ENCODE peak calls at places on chromosomes 4 and X, in seven cellular contexts. P, Y, Z, T, F, A and D are unnamed samples.

GRCh38 chrX:122770581-122770980 is 413.5 kb upstream of the GRIA3 start:
- DNase-seq in T (no peak), Y (no peak), F (no peak), A (no peak), Z (no peak), P (no peak), D (no peak)

GRCh38 chr4:38390962-38391361 is 273.0 kb upstream of the KLF3 start:
- DNase-seq in F (no peak), T (no peak), Y (no peak), P (no peak), A (no peak), Z (no peak), D (no peak)

GRCh38 chr4:83107636-83108035 is 6.9 kb downstream of the PLAC8 start:
- DNase-seq in Y (no peak), T (no peak), F (no peak), A (no peak), P (no peak), Z (no peak), D (no peak)

GRCh38 chr4:73460913-73461522 is 20.5 kb upstream of the AFM start:
- DNase-seq in Y (no peak), F (no peak), Z (no peak), P (no peak), A (no peak), T (no peak), D (no peak)

GRCh38 chrX:148580016-148580415 is 79.6 kb downstream of the AFF2 start:
- DNase-seq in P (no peak), Z (no peak), Y (no peak), F (no peak), T (no peak), A (no peak), D (no peak)

GRCh38 chr4:5098176-5098575 is 46.9 kb downstream of the STK32B start:
- DNase-seq in Z (no peak), T (peak), P (no peak), A (no peak), F (no peak), Y (no peak), D (no peak)

GRCh38 chrX:16130707-16131106 is 7.3 kb downstream of the GRPR start:
- DNase-seq in Z (no peak), F (no peak), A (no peak), T (no peak), P (no peak), Y (no peak), D (no peak)

GRCh38 chrX:150863191-150863590 is 35.3 kb downstream of the CD99L2 start:
- DNase-seq in T (no peak), A (no peak), Z (no peak), P (no peak), Y (no peak), F (no peak), D (no peak)

GRCh38 chrX:153878969-153879653 is 6.9 kb downstream of the L1CAM start:
- DNase-seq in Y (no peak), P (no peak), Z (no peak), F (no peak), A (no peak), T (no peak), D (peak)

GRCh38 chr4:4735870-4736269 is 123.6 kb upstream of the MSX1 start:
- DNase-seq in P (no peak), F (no peak), Z (no peak), Y (peak), A (peak), T (peak), D (no peak)

GRCh38 chr4:153931804-153932203 is 142.9 kb upstream of the SFRP2 start:
- DNase-seq in Z (no peak), T (no peak), Y (no peak), A (no peak), P (no peak), F (no peak), D (no peak)

GRCh38 chrX:17922303-17922702 is 61.2 kb upstream of the RAI2 start:
- DNase-seq in F (no peak), A (no peak), T (no peak), P (peak), Y (no peak), Z (no peak), D (no peak)

GRCh38 chr4:2792711-2793577 is at the start of gene SH3BP2:
- DNase-seq in A (peak), T (peak), Y (peak), Z (no peak), F (peak), P (peak), D (peak)

GRCh38 chr4:185591679-185592141 is 56.4 kb upstream of the PDLIM3 start:
- DNase-seq in T (peak), F (no peak), Z (no peak), A (no peak), P (no peak), Y (peak), D (no peak)

GRCh38 chr4:168511780-168512467 is 15.1 kb downstream of the PALLD start:
- DNase-seq in F (no peak), Y (no peak), Z (no peak), P (no peak), A (no peak), T (no peak), D (no peak)

GRCh38 chrX:13428055-13428786 is 108.4 kb upstream of the ATXN3L start:
- DNase-seq in Z (no peak), Y (peak), P (no peak), T (peak), A (no peak), F (no peak), D (no peak)

GRCh38 chrX:16666541-16666940 is 16.6 kb downstream of the S100G start:
- DNase-seq in Z (no peak), T (peak), F (no peak), P (no peak), Y (no peak), A (no peak), D (no peak)

GRCh38 chrX:131821945-131822622 is 201.0 kb upstream of the STK26 start:
- DNase-seq in P (no peak), F (no peak), Z (no peak), A (peak), T (peak), Y (no peak), D (no peak)

GRCh38 chr4:128031756-128032384 is 29.2 kb upstream of the LARP1B start:
- DNase-seq in A (no peak), Y (no peak), Z (no peak), P (no peak), F (no peak), T (peak), D (no peak)

GRCh38 chrX:154840856-154841255 is 6.4 kb upstream of the SMIM9 start:
- DNase-seq in T (peak), F (no peak), Z (no peak), P (peak), A (no peak), Y (peak), D (no peak)

GRCh38 chr4:52051615-52052474 is 741 bp downstream of the SPATA18 start:
- DNase-seq in A (peak), T (peak), Z (peak), Y (peak), P (peak), F (peak), D (peak)

GRCh38 chr4:78417603-78418002 is 134.0 kb upstream of the ANXA3 start:
- DNase-seq in F (no peak), T (no peak), Y (no peak), Z (no peak), A (no peak), P (no peak), D (no peak)

GRCh38 chr4:18020671-18021469 is 685 bp downstream of the LCORL start:
- DNase-seq in T (peak), F (peak), P (peak), A (peak), Y (peak), Z (peak), D (peak)

GRCh38 chr4:18020145-18020670 is 1.3 kb downstream of the LCORL start:
- DNase-seq in Y (peak), F (no peak), A (no peak), P (peak), T (peak), Z (no peak), D (peak)

GRCh38 chr4:18021470-18021719 is 160 bp downstream of the LCORL start:
- DNase-seq in F (no peak), Y (no peak), T (peak), Z (no peak), P (no peak), A (no peak), D (no peak)

GRCh38 chr4:18022572-18023039 is 1.1 kb upstream of the LCORL start:
- DNase-seq in T (peak), A (no peak), P (no peak), Y (peak), F (no peak), Z (no peak), D (no peak)

GRCh38 chr4:18021720-18022571 is at the start of gene LCORL:
- DNase-seq in P (peak), Z (peak), Y (peak), F (peak), A (peak), T (peak), D (peak)
- TF ChIP-seq CTCF in P (no peak), Z (peak), Y (no peak), F (peak), A (peak), T (no peak), D (no peak)

DNA sequence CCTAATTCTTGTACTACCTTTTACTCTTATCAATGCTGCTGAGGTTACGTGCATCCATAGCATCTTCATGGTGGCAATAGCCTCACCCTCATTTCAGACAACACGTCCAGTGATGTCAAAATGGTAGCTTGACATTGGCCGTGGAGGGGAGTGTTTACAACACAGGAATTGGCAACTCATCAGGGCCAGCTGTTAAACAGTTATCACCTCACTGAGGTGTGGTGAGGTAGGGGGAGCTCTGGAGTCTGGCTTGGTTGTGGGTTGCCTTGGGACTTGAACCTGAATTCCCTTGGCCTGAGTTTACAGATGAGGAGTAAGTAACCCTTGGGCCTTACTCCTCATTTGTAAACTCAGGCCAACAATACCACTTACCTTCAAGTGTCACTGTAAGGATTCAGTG is 10.4 kb downstream of the SASH3 start:
- DNase-seq in P (no peak), F (no peak), Z (no peak), T (no peak), A (no peak), Y (no peak), D (no peak)
- TF ChIP-seq CTCF in P (no peak), F (no peak), Z (no peak), T (no peak), A (no peak), Y (no peak), D (no peak)

GRCh38 chrX:81168391-81168790 is 33.3 kb downstream of the HMGN5 start:
- DNase-seq in Y (no peak), P (no peak), Z (no peak), T (no peak), A (no peak), F (no peak), D (no peak)

GRCh38 chrX:81174286-81174685 is 27.4 kb downstream of the HMGN5 start:
- DNase-seq in T (peak), Y (peak), A (no peak), F (no peak), P (no peak), Z (no peak), D (no peak)
- TF ChIP-seq CTCF in T (peak), Y (peak), A (peak), F (peak), P (no peak), Z (peak), D (no peak)

GRCh38 chr4:40547446-40548132 is 82.1 kb downstream of the RBM47 start:
- DNase-seq in A (no peak), Y (no peak), P (no peak), F (no peak), Z (no peak), T (no peak), D (no peak)

GRCh38 chr4:40552536-40552935 is 77.1 kb downstream of the RBM47 start:
- DNase-seq in A (no peak), Z (no peak), P (no peak), F (no peak), Y (peak), T (no peak), D (no peak)

GRCh38 chr4:40548256-40548655 is 81.4 kb downstream of the RBM47 start:
- DNase-seq in P (no peak), F (no peak), Z (no peak), A (no peak), Y (peak), T (peak), D (no peak)

GRCh38 chr4:40553995-40554394 is 75.7 kb downstream of the RBM47 start:
- DNase-seq in P (no peak), F (no peak), A (no peak), Y (peak), Z (no peak), T (no peak), D (no peak)

DNA sequence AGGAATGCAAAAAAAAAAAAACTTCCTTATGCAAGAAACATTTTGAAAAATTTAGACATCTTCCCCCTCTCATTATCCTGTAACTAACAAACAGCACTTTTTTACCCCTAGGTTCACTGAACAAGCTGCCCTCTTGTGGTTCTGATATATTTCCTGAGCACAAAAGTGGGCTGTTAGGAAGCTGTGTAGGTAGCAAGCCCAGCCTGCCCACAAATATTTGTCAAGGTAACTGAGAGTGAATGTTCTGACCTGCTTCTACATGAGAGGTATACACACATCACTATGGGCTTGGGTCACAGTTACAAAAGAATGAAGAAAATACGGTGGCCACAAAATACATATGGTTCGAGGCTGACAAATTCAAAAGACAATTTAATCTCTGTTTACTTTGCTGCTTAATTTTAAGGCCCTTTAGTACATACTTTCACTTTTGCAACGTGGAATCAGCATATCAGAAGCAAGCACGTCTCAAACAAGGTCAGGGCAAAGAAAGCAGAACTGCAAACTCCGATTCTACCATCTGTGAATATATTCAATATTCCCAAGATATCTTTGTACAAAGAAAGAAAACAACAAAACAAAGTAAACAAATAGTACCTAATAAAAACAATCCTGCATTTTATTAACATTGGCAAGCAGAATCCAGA is 78.6 kb downstream of the RBM47 start:
- DNase-seq in T (peak), A (no peak), Y (peak), P (peak), Z (no peak), F (no peak), D (no peak)
- TF ChIP-seq CTCF in T (peak), A (no peak), Y (peak), P (no peak), Z (peak), F (peak), D (no peak)

GRCh38 chr4:157045507-157046127 is 30.3 kb upstream of the GLRB start:
- DNase-seq in Y (peak), Z (no peak), P (peak), F (no peak), T (peak), A (peak), D (peak)

GRCh38 chr4:157040380-157040779 is 35.6 kb upstream of the GLRB start:
- DNase-seq in P (no peak), Z (no peak), T (no peak), A (no peak), F (no peak), Y (no peak), D (no peak)

GRCh38 chr4:157048248-157048647 is 27.7 kb upstream of the GLRB start:
- DNase-seq in P (no peak), F (peak), T (peak), A (peak), Y (peak), Z (no peak), D (no peak)

GRCh38 chr4:157043131-157043530 is 32.8 kb upstream of the GLRB start:
- DNase-seq in P (peak), A (no peak), F (no peak), Z (no peak), T (peak), Y (peak), D (peak)
- TF ChIP-seq CTCF in P (no peak), A (no peak), F (no peak), Z (peak), T (peak), Y (peak), D (no peak)

DNA sequence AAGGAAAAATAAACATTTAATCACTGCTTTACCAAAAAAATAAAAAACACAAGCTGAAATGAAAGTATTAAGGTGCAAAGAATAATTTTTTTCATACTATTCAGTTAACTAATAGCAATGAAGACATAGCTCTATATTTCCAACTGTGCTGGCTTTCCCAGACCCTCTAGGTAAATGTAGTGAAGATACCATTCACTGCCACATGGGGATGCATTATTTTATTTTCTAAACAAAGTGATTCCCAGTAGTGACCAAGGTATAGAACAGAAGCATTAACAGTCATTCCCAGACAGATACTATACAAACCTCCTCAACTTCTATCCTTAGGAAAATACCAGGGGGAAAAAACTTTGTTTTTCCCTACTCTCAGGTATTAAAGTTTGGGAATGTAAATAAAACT is 39.4 kb downstream of the ANTXR2 start:
- DNase-seq in Y (no peak), F (no peak), A (no peak), P (no peak), T (no peak), Z (no peak), D (no peak)
- TF ChIP-seq CTCF in Y (peak), F (peak), A (peak), P (no peak), T (no peak), Z (peak), D (peak)

GRCh38 chr4:95296052-95296451 is 252.7 kb downstream of the UNC5C start:
- DNase-seq in Y (no peak), Z (no peak), P (no peak), F (no peak), A (no peak), T (no peak), D (no peak)
- TF ChIP-seq CTCF in Y (no peak), Z (no peak), P (no peak), F (no peak), A (no peak), T (no peak), D (no peak)

GRCh38 chr4:74531952-74532794 is 87.2 kb downstream of the AREG start:
- DNase-seq in T (peak), Z (no peak), A (no peak), Y (peak), F (no peak), P (peak), D (no peak)
- TF ChIP-seq CTCF in T (peak), Z (peak), A (no peak), Y (peak), F (peak), P (peak), D (peak)

GRCh38 chr4:85543832-85544231 is 68.9 kb downstream of the ARHGAP24 start:
- DNase-seq in Y (peak), P (no peak), F (no peak), Z (no peak), T (peak), A (no peak), D (no peak)

GRCh38 chr4:85544751-85545150 is 69.8 kb downstream of the ARHGAP24 start:
- DNase-seq in A (no peak), F (no peak), Y (no peak), T (no peak), Z (no peak), P (no peak), D (no peak)

GRCh38 chr4:85548841-85549240 is 73.9 kb downstream of the ARHGAP24 start:
- DNase-seq in T (no peak), A (no peak), Y (no peak), F (no peak), P (no peak), Z (no peak), D (no peak)

DNA sequence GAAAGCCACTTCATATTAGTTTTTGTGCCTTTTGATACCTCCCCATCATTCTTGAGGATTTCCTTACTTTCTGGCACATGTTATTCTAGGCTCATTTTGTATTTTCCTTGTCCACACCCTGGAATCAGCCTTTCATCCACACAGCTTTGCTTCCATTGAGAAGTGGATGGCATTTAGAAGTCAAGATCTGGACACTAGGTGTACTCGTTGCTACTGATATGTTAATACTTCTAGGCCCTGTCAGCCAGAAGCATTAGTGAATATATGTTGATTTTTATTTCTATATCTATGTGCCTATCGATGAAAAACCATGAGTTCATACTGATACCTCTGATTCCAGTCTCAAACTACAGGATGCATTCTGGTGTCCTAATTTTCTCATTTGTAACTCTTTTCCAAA is 73.2 kb downstream of the ARHGAP24 start:
- DNase-seq in P (no peak), Y (no peak), Z (no peak), T (no peak), A (no peak), F (no peak), D (no peak)
- TF ChIP-seq CTCF in P (no peak), Y (no peak), Z (no peak), T (no peak), A (no peak), F (no peak), D (no peak)

GRCh38 chr4:114378306-114378903 is 220.2 kb upstream of the UGT8 start:
- DNase-seq in F (no peak), T (peak), Y (peak), P (peak), A (no peak), Z (no peak), D (no peak)
- TF ChIP-seq CTCF in F (peak), T (peak), Y (peak), P (no peak), A (no peak), Z (peak), D (no peak)